ENCODE peak calls at places on chromosomes 13 and 19, in seven cellular contexts. Y is Peyer's patch, I is Calu3, G is left ventricle myocardium inferior, S is MCF 10A, C is heart left ventricle, F is thoracic aorta. E is an unnamed sample.

GRCh38 chr19:39174142-39174541 is 22.6 kb upstream of the NCCRP1 start:
- DNase-seq in F (no peak), C (no peak), Y (no peak), I (no peak), G (no peak), S (no peak), E (no peak)

GRCh38 chr13:44219808-44220544 is 153.6 kb upstream of the SERP2 start:
- DNase-seq in I (no peak), Y (no peak), G (no peak), F (no peak), S (peak), C (no peak), E (no peak)

GRCh38 chr19:14149509-14149994 is 13.2 kb upstream of the ASF1B start:
- DNase-seq in I (no peak), Y (peak), G (peak), S (no peak), C (peak), F (no peak), E (no peak)

GRCh38 chr13:43751624-43752023 is 35.1 kb downstream of the ENOX1 start:
- DNase-seq in G (no peak), S (no peak), F (no peak), Y (no peak), I (no peak), C (no peak), E (no peak)

GRCh38 chr19:28281676-28282075 is 931.3 kb downstream of the UQCRFS1 start:
- DNase-seq in G (no peak), Y (no peak), I (no peak), F (no peak), S (no peak), C (no peak), E (no peak)

GRCh38 chr19:49421039-49421877 is 2.0 kb downstream of the PTH2 start:
- DNase-seq in S (peak), C (peak), Y (peak), G (peak), I (no peak), F (no peak), E (peak)

GRCh38 chr19:55383279-55383788 is 758 bp downstream of the TMEM238 start:
- DNase-seq in G (no peak), C (no peak), Y (no peak), F (no peak), S (no peak), I (no peak), E (no peak)

GRCh38 chr13:52112606-52113005 is 16.3 kb downstream of the NEK5 start:
- DNase-seq in C (no peak), S (no peak), G (no peak), F (no peak), I (no peak), Y (no peak), E (no peak)

GRCh38 chr13:112879283-112879833 is 89.7 kb upstream of the MCF2L start:
- DNase-seq in I (no peak), F (no peak), G (peak), C (peak), Y (peak), S (no peak), E (peak)

GRCh38 chr19:48614436-48615144 is at the start of gene FAM83E:
- DNase-seq in G (no peak), S (peak), I (peak), C (no peak), F (no peak), Y (peak), E (no peak)

GRCh38 chr19:11499327-11499726 is 6.3 kb downstream of the ZNF653 start:
- DNase-seq in C (no peak), S (no peak), I (no peak), G (no peak), F (no peak), Y (no peak), E (no peak)

GRCh38 chr19:11453468-11454341 is 18.3 kb downstream of the PRKCSH start:
- DNase-seq in Y (no peak), C (no peak), I (no peak), S (no peak), F (no peak), G (no peak), E (no peak)

GRCh38 chr19:15194938-15195337 is 5.9 kb downstream of the NOTCH3 start:
- DNase-seq in G (no peak), F (peak), Y (no peak), C (peak), S (no peak), I (no peak), E (no peak)

GRCh38 chr19:58035863-58036262 is 2.0 kb downstream of the ZSCAN1 start:
- DNase-seq in G (no peak), Y (no peak), S (no peak), I (no peak), F (no peak), C (no peak), E (no peak)

GRCh38 chr19:53947624-53948023 is 15.1 kb upstream of the CACNG8 start:
- DNase-seq in Y (no peak), G (no peak), S (peak), C (no peak), F (no peak), I (peak), E (no peak)

GRCh38 chr19:12792048-12792852 is 964 bp downstream of the JUNB start:
- DNase-seq in C (peak), I (peak), Y (peak), S (peak), G (peak), F (no peak), E (peak)

GRCh38 chr19:28495046-28495445 is 717.9 kb downstream of the UQCRFS1 start:
- DNase-seq in G (no peak), I (no peak), S (no peak), Y (no peak), F (no peak), C (no peak), E (no peak)

GRCh38 chr19:8481191-8481590 is 21.2 kb downstream of the PRAM1 start:
- DNase-seq in S (no peak), I (no peak), G (no peak), F (no peak), C (peak), Y (peak), E (no peak)

GRCh38 chr13:28531195-28531955 is 36.4 kb upstream of the FLT1 start:
- DNase-seq in C (peak), I (no peak), S (peak), F (no peak), Y (peak), G (peak), E (no peak)

GRCh38 chr13:29849071-29849541 is 1.3 kb downstream of the UBL3 start:
- DNase-seq in F (no peak), Y (peak), S (peak), C (no peak), G (no peak), I (no peak), E (no peak)

GRCh38 chr19:46955813-46956371 is 63.7 kb upstream of the NPAS1 start:
- DNase-seq in C (no peak), Y (no peak), I (no peak), G (no peak), S (no peak), F (no peak), E (no peak)

GRCh38 chr13:91372813-91373420 is 25.4 kb downstream of the MIR17HG start:
- DNase-seq in G (no peak), F (no peak), I (no peak), C (no peak), S (no peak), Y (no peak), E (no peak)

GRCh38 chr13:77476456-77476855 is 59.0 kb upstream of the SCEL start:
- DNase-seq in S (no peak), F (no peak), G (no peak), I (no peak), Y (no peak), C (no peak), E (no peak)

GRCh38 chr19:18231775-18232174 is 5.5 kb upstream of the PDE4C start:
- DNase-seq in G (no peak), Y (no peak), S (no peak), C (no peak), I (no peak), F (no peak), E (no peak)

GRCh38 chr19:13610042-13610691 is 103.9 kb upstream of the CACNA1A start:
- DNase-seq in S (no peak), I (peak), C (no peak), F (no peak), Y (peak), G (no peak), E (no peak)

GRCh38 chr13:102597029-102598015 is 536 bp downstream of the TPP2 start:
- DNase-seq in S (peak), Y (peak), G (peak), F (no peak), C (peak), I (no peak), E (peak)

GRCh38 chr13:81302125-81302524 is 961.2 kb upstream of the SPRY2 start:
- DNase-seq in F (no peak), C (no peak), S (no peak), I (no peak), G (no peak), Y (no peak), E (no peak)

GRCh38 chr19:18939922-18940775 is 868 bp downstream of the HOMER3 start:
- DNase-seq in F (no peak), G (peak), S (peak), Y (peak), C (peak), I (peak), E (peak)

GRCh38 chr19:14528419-14529253 is 758 bp upstream of the TECR start:
- DNase-seq in S (no peak), C (no peak), Y (no peak), I (no peak), F (no peak), G (no peak), E (no peak)

GRCh38 chr13:69565334-69565733 is 542.3 kb upstream of the ATXN8OS start:
- DNase-seq in C (no peak), I (peak), Y (no peak), F (no peak), G (no peak), S (peak), E (no peak)
- TF ChIP-seq CTCF in C (no peak), I (no peak), Y (no peak), F (no peak), G (no peak), S (peak), E (no peak)

DNA sequence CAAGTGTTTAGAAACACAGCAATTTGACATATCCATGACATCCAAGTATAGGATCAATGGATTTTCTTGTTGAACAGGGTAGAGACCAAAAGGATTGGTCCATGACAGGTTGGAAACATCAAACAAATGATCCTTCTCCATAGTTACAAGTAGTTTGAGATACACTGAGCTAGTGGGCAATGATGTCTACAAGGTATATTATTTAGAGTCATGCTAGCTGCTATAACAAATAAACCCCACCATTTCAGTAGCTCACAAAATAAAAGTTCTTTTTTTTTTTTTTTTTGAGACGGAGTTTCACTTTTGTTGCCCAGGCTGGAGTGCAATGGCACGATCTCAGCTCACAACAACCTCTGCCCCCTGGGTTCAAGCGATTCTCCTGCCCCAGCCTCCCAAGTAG is 4.9 kb upstream of the HAUS5 start:
- DNase-seq in Y (no peak), G (no peak), S (no peak), I (no peak), F (no peak), C (no peak), E (no peak)
- TF ChIP-seq CTCF in Y (no peak), G (no peak), S (no peak), I (no peak), F (no peak), C (no peak), E (no peak)

GRCh38 chr13:49499889-49500660 is 4.3 kb downstream of the PHF11 start:
- DNase-seq in I (no peak), S (peak), F (no peak), Y (no peak), C (no peak), G (no peak), E (no peak)

GRCh38 chr13:49497272-49497671 is 1.5 kb downstream of the PHF11 start:
- DNase-seq in F (no peak), C (no peak), S (no peak), G (no peak), Y (no peak), I (no peak), E (no peak)

GRCh38 chr13:49494645-49495044 is 1.1 kb upstream of the PHF11 start:
- DNase-seq in S (peak), Y (no peak), G (no peak), I (no peak), C (no peak), F (no peak), E (no peak)

GRCh38 chr13:49498211-49498610 is 2.5 kb downstream of the PHF11 start:
- DNase-seq in F (no peak), G (no peak), I (no peak), C (no peak), Y (no peak), S (no peak), E (no peak)

DNA sequence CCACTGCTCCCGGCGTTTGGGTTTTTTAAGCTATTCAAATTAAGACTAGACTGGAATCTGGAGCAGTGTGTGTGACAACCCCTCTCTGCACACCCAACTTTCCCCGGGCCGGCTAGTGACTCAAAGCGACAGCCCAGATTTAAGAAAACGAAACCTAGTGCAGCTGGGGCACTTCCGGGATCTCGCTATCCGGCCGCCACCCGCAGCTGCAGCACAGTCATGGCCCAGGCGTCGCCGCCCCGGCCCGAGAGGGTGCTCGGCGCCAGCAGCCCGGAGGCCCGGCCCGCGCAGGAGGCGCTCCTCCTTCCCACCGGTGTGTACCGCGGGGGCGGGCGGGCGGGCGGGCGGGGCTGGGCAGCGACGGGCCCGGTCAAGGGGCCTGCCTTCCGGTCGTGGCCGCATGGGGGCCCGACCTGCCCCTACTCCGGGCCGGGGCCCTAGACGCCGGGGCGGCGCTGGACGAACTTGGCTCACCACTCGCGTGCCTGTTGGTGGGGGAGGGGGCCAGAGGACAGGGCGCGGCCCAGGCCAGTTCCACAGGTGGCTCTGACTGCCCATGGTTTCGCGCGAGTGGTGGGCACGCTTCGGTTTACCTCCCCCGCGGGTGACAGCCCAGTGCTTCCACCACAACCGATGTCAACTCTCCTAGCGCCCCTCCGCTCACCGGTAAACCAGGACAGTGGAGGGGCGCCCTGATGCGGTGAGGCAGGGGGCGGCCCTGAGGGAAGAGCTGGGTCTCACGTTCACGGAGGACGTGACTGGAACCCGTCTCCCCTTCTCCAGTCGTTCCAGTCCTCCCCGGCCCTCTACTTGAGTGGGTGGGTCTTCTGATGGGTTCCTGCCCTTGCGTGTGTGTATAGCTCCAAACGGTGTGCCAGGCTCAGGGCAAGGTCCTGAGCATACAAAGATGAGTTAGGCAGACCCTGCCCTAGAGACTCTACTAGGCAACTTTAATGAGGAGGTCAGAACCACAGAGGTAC is at the start of gene PHF11:
- DNase-seq in C (peak), I (peak), Y (peak), F (peak), G (peak), S (peak), E (peak)
- TF ChIP-seq CTCF in C (peak), I (peak), Y (peak), F (peak), G (peak), S (no peak), E (no peak)

GRCh38 chr13:34561033-34561432 is 381.0 kb upstream of the NBEA start:
- DNase-seq in G (no peak), C (no peak), F (no peak), S (no peak), I (no peak), Y (no peak), E (no peak)

DNA sequence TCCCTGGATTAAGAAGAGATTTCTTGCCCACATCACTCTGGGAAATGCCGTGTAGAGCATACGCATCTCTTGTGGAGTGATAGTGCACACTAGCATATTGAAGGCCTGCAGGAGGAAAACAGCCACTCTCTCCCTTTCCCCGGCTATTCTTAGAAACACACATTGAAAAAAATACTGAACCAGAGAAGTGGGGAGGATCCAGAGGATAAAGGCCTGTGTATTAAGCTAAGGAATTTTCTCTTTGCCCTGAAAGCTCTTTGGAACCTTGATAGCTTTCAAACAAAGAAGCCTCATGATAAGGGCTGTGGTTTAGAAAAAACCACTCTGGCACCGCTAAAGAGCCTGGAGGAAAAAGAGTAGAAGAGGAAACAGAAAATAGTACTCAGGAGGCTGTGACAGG is 386.1 kb upstream of the NBEA start:
- DNase-seq in S (no peak), G (no peak), I (no peak), F (no peak), Y (no peak), C (no peak), E (no peak)
- TF ChIP-seq CTCF in S (no peak), G (no peak), I (no peak), F (no peak), Y (no peak), C (no peak), E (no peak)

GRCh38 chr19:50670102-50670380 is 20.8 kb downstream of the C19orf81 start:
- DNase-seq in S (no peak), F (no peak), G (no peak), I (no peak), Y (no peak), C (no peak), E (no peak)
- TF ChIP-seq CTCF in S (no peak), F (no peak), G (no peak), I (no peak), Y (no peak), C (no peak), E (no peak)

GRCh38 chr13:46342538-46342937 is 44.5 kb downstream of the RUBCNL start:
- DNase-seq in Y (no peak), G (no peak), F (no peak), C (no peak), S (no peak), I (no peak), E (no peak)
- TF ChIP-seq CTCF in Y (no peak), G (no peak), F (no peak), C (no peak), S (no peak), I (no peak), E (no peak)

GRCh38 chr19:30695171-30695875 is 323.1 kb downstream of the ZNF536 start:
- DNase-seq in G (no peak), I (no peak), S (no peak), F (no peak), C (no peak), Y (no peak), E (no peak)
- TF ChIP-seq CTCF in G (peak), I (no peak), S (no peak), F (no peak), C (no peak), Y (no peak), E (no peak)